ENCODE peak calls at places on chromosomes 2 and 18, in five cellular contexts. One of them, this sample, is unnamed.

GRCh38 chr2:151119377-151119776 is 142.3 kb downstream of the RBM43 start:
- DNase-seq in CD4-positive, alpha-beta T cell: no peak
- DNase-seq in T-helper 2 cell: no peak
- DNase-seq in GM04504: no peak
- DNase-seq in activated CD4-positive, alpha-beta T cell treated with anti-CD3 and anti-CD28 coated beads, Interleukin-2, amount 50 U/mL, for 24 hours: no peak
- DNase-seq in this sample: no peak

GRCh38 chr2:174465327-174465726 is 21.5 kb downstream of the GPR155 start:
- DNase-seq in activated CD4-positive, alpha-beta T cell treated with anti-CD3 and anti-CD28 coated beads, Interleukin-2, amount 50 U/mL, for 24 hours: no peak
- DNase-seq in GM04504: no peak
- DNase-seq in CD4-positive, alpha-beta T cell: no peak
- DNase-seq in T-helper 2 cell: no peak
- DNase-seq in this sample: no peak

GRCh38 chr18:10010611-10011015 is 96.8 kb downstream of the VAPA start:
- DNase-seq in T-helper 2 cell: no peak
- DNase-seq in activated CD4-positive, alpha-beta T cell treated with anti-CD3 and anti-CD28 coated beads, Interleukin-2, amount 50 U/mL, for 24 hours: no peak
- DNase-seq in GM04504: peak
- DNase-seq in CD4-positive, alpha-beta T cell: no peak
- DNase-seq in this sample: peak

GRCh38 chr18:42706618-42707017 is 408.9 kb downstream of the RIT2 start:
- DNase-seq in GM04504: no peak
- DNase-seq in activated CD4-positive, alpha-beta T cell treated with anti-CD3 and anti-CD28 coated beads, Interleukin-2, amount 50 U/mL, for 24 hours: no peak
- DNase-seq in T-helper 2 cell: no peak
- DNase-seq in CD4-positive, alpha-beta T cell: no peak
- DNase-seq in this sample: no peak

GRCh38 chr18:76589866-76590265 is 94.8 kb upstream of the ZNF516 start:
- DNase-seq in CD4-positive, alpha-beta T cell: no peak
- DNase-seq in GM04504: no peak
- DNase-seq in T-helper 2 cell: no peak
- DNase-seq in activated CD4-positive, alpha-beta T cell treated with anti-CD3 and anti-CD28 coated beads, Interleukin-2, amount 50 U/mL, for 24 hours: no peak
- DNase-seq in this sample: no peak

GRCh38 chr2:39584283-39584972 is 81.3 kb upstream of the TMEM178A start:
- DNase-seq in T-helper 2 cell: no peak
- DNase-seq in CD4-positive, alpha-beta T cell: no peak
- DNase-seq in activated CD4-positive, alpha-beta T cell treated with anti-CD3 and anti-CD28 coated beads, Interleukin-2, amount 50 U/mL, for 24 hours: no peak
- DNase-seq in GM04504: peak
- DNase-seq in this sample: no peak

GRCh38 chr2:194203898-194204297 is 1453.1 kb upstream of the SLC39A10 start:
- DNase-seq in activated CD4-positive, alpha-beta T cell treated with anti-CD3 and anti-CD28 coated beads, Interleukin-2, amount 50 U/mL, for 24 hours: no peak
- DNase-seq in GM04504: no peak
- DNase-seq in T-helper 2 cell: no peak
- DNase-seq in CD4-positive, alpha-beta T cell: no peak
- DNase-seq in this sample: no peak

GRCh38 chr2:230956827-230957755 is 32.0 kb upstream of the GPR55 start:
- DNase-seq in T-helper 2 cell: peak
- DNase-seq in activated CD4-positive, alpha-beta T cell treated with anti-CD3 and anti-CD28 coated beads, Interleukin-2, amount 50 U/mL, for 24 hours: peak
- DNase-seq in CD4-positive, alpha-beta T cell: no peak
- DNase-seq in GM04504: peak
- DNase-seq in this sample: peak

GRCh38 chr2:12951657-12951973 is 234.9 kb downstream of the TRIB2 start:
- DNase-seq in CD4-positive, alpha-beta T cell: no peak
- DNase-seq in GM04504: no peak
- DNase-seq in activated CD4-positive, alpha-beta T cell treated with anti-CD3 and anti-CD28 coated beads, Interleukin-2, amount 50 U/mL, for 24 hours: no peak
- DNase-seq in T-helper 2 cell: no peak
- DNase-seq in this sample: no peak

GRCh38 chr18:23609390-23610008 is 23.2 kb upstream of the NPC1 start:
- DNase-seq in activated CD4-positive, alpha-beta T cell treated with anti-CD3 and anti-CD28 coated beads, Interleukin-2, amount 50 U/mL, for 24 hours: no peak
- DNase-seq in CD4-positive, alpha-beta T cell: no peak
- DNase-seq in T-helper 2 cell: no peak
- DNase-seq in GM04504: no peak
- DNase-seq in this sample: no peak

GRCh38 chr2:240615830-240616547 is 9.3 kb upstream of the GPR35 start:
- DNase-seq in T-helper 2 cell: no peak
- DNase-seq in CD4-positive, alpha-beta T cell: no peak
- DNase-seq in activated CD4-positive, alpha-beta T cell treated with anti-CD3 and anti-CD28 coated beads, Interleukin-2, amount 50 U/mL, for 24 hours: no peak
- DNase-seq in GM04504: no peak
- DNase-seq in this sample: no peak

GRCh38 chr2:98505311-98505808 is 60.7 kb downstream of the INPP4A start:
- DNase-seq in activated CD4-positive, alpha-beta T cell treated with anti-CD3 and anti-CD28 coated beads, Interleukin-2, amount 50 U/mL, for 24 hours: no peak
- DNase-seq in CD4-positive, alpha-beta T cell: peak
- DNase-seq in T-helper 2 cell: peak
- DNase-seq in GM04504: no peak
- DNase-seq in this sample: no peak

GRCh38 chr2:181573140-181573736 is 83.7 kb downstream of the CERKL start:
- DNase-seq in T-helper 2 cell: no peak
- DNase-seq in CD4-positive, alpha-beta T cell: no peak
- DNase-seq in activated CD4-positive, alpha-beta T cell treated with anti-CD3 and anti-CD28 coated beads, Interleukin-2, amount 50 U/mL, for 24 hours: no peak
- DNase-seq in GM04504: peak
- DNase-seq in this sample: peak

GRCh38 chr2:9644603-9645002 is 13.8 kb upstream of the YWHAQ start:
- DNase-seq in GM04504: no peak
- DNase-seq in activated CD4-positive, alpha-beta T cell treated with anti-CD3 and anti-CD28 coated beads, Interleukin-2, amount 50 U/mL, for 24 hours: no peak
- DNase-seq in T-helper 2 cell: no peak
- DNase-seq in CD4-positive, alpha-beta T cell: no peak
- DNase-seq in this sample: no peak

GRCh38 chr2:42965196-42965595 is 172.8 kb upstream of the HAAO start:
- DNase-seq in CD4-positive, alpha-beta T cell: no peak
- DNase-seq in T-helper 2 cell: no peak
- DNase-seq in activated CD4-positive, alpha-beta T cell treated with anti-CD3 and anti-CD28 coated beads, Interleukin-2, amount 50 U/mL, for 24 hours: no peak
- DNase-seq in GM04504: no peak
- DNase-seq in this sample: no peak

GRCh38 chr2:26805241-26805676 is 19.4 kb downstream of the CENPA start:
- DNase-seq in GM04504: peak
- DNase-seq in T-helper 2 cell: no peak
- DNase-seq in CD4-positive, alpha-beta T cell: no peak
- DNase-seq in activated CD4-positive, alpha-beta T cell treated with anti-CD3 and anti-CD28 coated beads, Interleukin-2, amount 50 U/mL, for 24 hours: no peak
- DNase-seq in this sample: peak

GRCh38 chr2:97267411-97268074 is 154.6 kb downstream of the ANKRD36 start:
- DNase-seq in T-helper 2 cell: no peak
- DNase-seq in CD4-positive, alpha-beta T cell: no peak
- DNase-seq in GM04504: no peak
- DNase-seq in activated CD4-positive, alpha-beta T cell treated with anti-CD3 and anti-CD28 coated beads, Interleukin-2, amount 50 U/mL, for 24 hours: no peak
- DNase-seq in this sample: no peak

GRCh38 chr2:143429932-143430331 is 300.7 kb downstream of the ARHGAP15 start:
- DNase-seq in activated CD4-positive, alpha-beta T cell treated with anti-CD3 and anti-CD28 coated beads, Interleukin-2, amount 50 U/mL, for 24 hours: no peak
- DNase-seq in T-helper 2 cell: no peak
- DNase-seq in CD4-positive, alpha-beta T cell: no peak
- DNase-seq in GM04504: no peak
- DNase-seq in this sample: peak

GRCh38 chr2:190533968-190534309 is 583 bp downstream of the NEMP2 start:
- DNase-seq in CD4-positive, alpha-beta T cell: peak
- DNase-seq in activated CD4-positive, alpha-beta T cell treated with anti-CD3 and anti-CD28 coated beads, Interleukin-2, amount 50 U/mL, for 24 hours: peak
- DNase-seq in T-helper 2 cell: peak
- DNase-seq in GM04504: no peak
- DNase-seq in this sample: no peak

GRCh38 chr2:133717497-133717896 is 149.2 kb upstream of the NCKAP5 start:
- DNase-seq in CD4-positive, alpha-beta T cell: no peak
- DNase-seq in activated CD4-positive, alpha-beta T cell treated with anti-CD3 and anti-CD28 coated beads, Interleukin-2, amount 50 U/mL, for 24 hours: no peak
- DNase-seq in GM04504: no peak
- DNase-seq in T-helper 2 cell: no peak
- DNase-seq in this sample: peak

GRCh38 chr2:226115102-226115831 is 684.4 kb downstream of the IRS1 start:
- DNase-seq in T-helper 2 cell: peak
- DNase-seq in GM04504: peak
- DNase-seq in CD4-positive, alpha-beta T cell: no peak
- DNase-seq in activated CD4-positive, alpha-beta T cell treated with anti-CD3 and anti-CD28 coated beads, Interleukin-2, amount 50 U/mL, for 24 hours: no peak
- DNase-seq in this sample: peak

GRCh38 chr2:73085691-73086090 is 14.2 kb upstream of the SFXN5 start:
- DNase-seq in activated CD4-positive, alpha-beta T cell treated with anti-CD3 and anti-CD28 coated beads, Interleukin-2, amount 50 U/mL, for 24 hours: peak
- DNase-seq in T-helper 2 cell: peak
- DNase-seq in GM04504: no peak
- DNase-seq in CD4-positive, alpha-beta T cell: peak
- DNase-seq in this sample: peak

GRCh38 chr2:118051956-118052355 is 36.3 kb upstream of the INSIG2 start:
- DNase-seq in CD4-positive, alpha-beta T cell: no peak
- DNase-seq in activated CD4-positive, alpha-beta T cell treated with anti-CD3 and anti-CD28 coated beads, Interleukin-2, amount 50 U/mL, for 24 hours: no peak
- DNase-seq in GM04504: no peak
- DNase-seq in T-helper 2 cell: no peak
- DNase-seq in this sample: no peak

GRCh38 chr2:141820893-141821292 is 309.9 kb downstream of the LRP1B start:
- DNase-seq in GM04504: no peak
- DNase-seq in CD4-positive, alpha-beta T cell: no peak
- DNase-seq in activated CD4-positive, alpha-beta T cell treated with anti-CD3 and anti-CD28 coated beads, Interleukin-2, amount 50 U/mL, for 24 hours: no peak
- DNase-seq in T-helper 2 cell: no peak
- DNase-seq in this sample: no peak

GRCh38 chr2:133970641-133971040 is 283.2 kb upstream of the MGAT5 start:
- DNase-seq in CD4-positive, alpha-beta T cell: no peak
- DNase-seq in GM04504: no peak
- DNase-seq in activated CD4-positive, alpha-beta T cell treated with anti-CD3 and anti-CD28 coated beads, Interleukin-2, amount 50 U/mL, for 24 hours: no peak
- DNase-seq in T-helper 2 cell: no peak
- DNase-seq in this sample: no peak

GRCh38 chr2:212537311-212538155 is 1.1 kb downstream of the ERBB4 start:
- DNase-seq in activated CD4-positive, alpha-beta T cell treated with anti-CD3 and anti-CD28 coated beads, Interleukin-2, amount 50 U/mL, for 24 hours: no peak
- DNase-seq in GM04504: no peak
- DNase-seq in T-helper 2 cell: peak
- DNase-seq in CD4-positive, alpha-beta T cell: no peak
- DNase-seq in this sample: no peak

GRCh38 chr2:5788447-5788846 is 96.3 kb downstream of the SOX11 start:
- DNase-seq in GM04504: no peak
- DNase-seq in CD4-positive, alpha-beta T cell: no peak
- DNase-seq in T-helper 2 cell: no peak
- DNase-seq in activated CD4-positive, alpha-beta T cell treated with anti-CD3 and anti-CD28 coated beads, Interleukin-2, amount 50 U/mL, for 24 hours: no peak
- DNase-seq in this sample: no peak

GRCh38 chr18:13570856-13571495 is 155.4 kb downstream of the FAM210A start:
- DNase-seq in CD4-positive, alpha-beta T cell: no peak
- DNase-seq in GM04504: peak
- DNase-seq in activated CD4-positive, alpha-beta T cell treated with anti-CD3 and anti-CD28 coated beads, Interleukin-2, amount 50 U/mL, for 24 hours: no peak
- DNase-seq in T-helper 2 cell: no peak
- DNase-seq in this sample: no peak

GRCh38 chr2:240893363-240893828 is 2.6 kb downstream of the MAB21L4 start:
- DNase-seq in GM04504: peak
- DNase-seq in CD4-positive, alpha-beta T cell: no peak
- DNase-seq in T-helper 2 cell: no peak
- DNase-seq in activated CD4-positive, alpha-beta T cell treated with anti-CD3 and anti-CD28 coated beads, Interleukin-2, amount 50 U/mL, for 24 hours: peak
- DNase-seq in this sample: no peak

GRCh38 chr2:69124327-69124726 is 111.3 kb downstream of the ANTXR1 start:
- DNase-seq in activated CD4-positive, alpha-beta T cell treated with anti-CD3 and anti-CD28 coated beads, Interleukin-2, amount 50 U/mL, for 24 hours: no peak
- DNase-seq in T-helper 2 cell: no peak
- DNase-seq in GM04504: no peak
- DNase-seq in CD4-positive, alpha-beta T cell: no peak
- DNase-seq in this sample: no peak

This sample was measured in astrocyte of the cerebellum.